ENCODE peak calls at places on chromosomes 1 and 21, in nine cellular contexts. One of them, this sample, is unnamed. For H3K27me3 and H3K4me1, the result is how much of the 10 kb centered on the place peaks cover.

GRCh38 chr1:155196103-155196892 is 11.4 kb downstream of the THBS3 start:
- DNase-seq in tibial artery: no peak
- DNase-seq in heart left ventricle: no peak
- DNase-seq in H1: peak
- DNase-seq in thoracic aorta: no peak
- DNase-seq in IMR-90: no peak
- DNase-seq in spleen: no peak
- DNase-seq in ovary: no peak
- DNase-seq in cardiac muscle cell: no peak
- DNase-seq in this sample: no peak

GRCh38 chr1:59730759-59731478 is 83.8 kb upstream of the HOOK1 start:
- DNase-seq in tibial artery: peak
- DNase-seq in spleen: no peak
- DNase-seq in ovary: peak
- DNase-seq in thoracic aorta: peak
- DNase-seq in IMR-90: peak
- DNase-seq in H1: no peak
- DNase-seq in heart left ventricle: peak
- DNase-seq in cardiac muscle cell: no peak
- DNase-seq in this sample: peak

GRCh38 chr1:205672929-205673328 is 7.4 kb downstream of the SLC45A3 start:
- DNase-seq in spleen: no peak
- DNase-seq in H1: no peak
- DNase-seq in IMR-90: no peak
- DNase-seq in tibial artery: no peak
- DNase-seq in heart left ventricle: no peak
- DNase-seq in ovary: no peak
- DNase-seq in thoracic aorta: no peak
- DNase-seq in cardiac muscle cell: no peak
- DNase-seq in this sample: no peak

GRCh38 chr21:45410865-45411809 is 6.2 kb downstream of the COL18A1 start:
- DNase-seq in tibial artery: peak
- DNase-seq in cardiac muscle cell: peak
- DNase-seq in IMR-90: no peak
- DNase-seq in spleen: peak
- DNase-seq in thoracic aorta: no peak
- DNase-seq in heart left ventricle: peak
- DNase-seq in ovary: peak
- DNase-seq in H1: no peak
- DNase-seq in this sample: no peak

GRCh38 chr1:8816831-8817412 is 518 bp downstream of the RERE start:
- DNase-seq in IMR-90: no peak
- DNase-seq in tibial artery: no peak
- DNase-seq in cardiac muscle cell: peak
- DNase-seq in thoracic aorta: no peak
- DNase-seq in spleen: peak
- DNase-seq in ovary: peak
- DNase-seq in H1: peak
- DNase-seq in heart left ventricle: peak
- DNase-seq in this sample: no peak

GRCh38 chr1:97489834-97490233 is 431.0 kb downstream of the DPYD start:
- DNase-seq in ovary: no peak
- DNase-seq in spleen: no peak
- DNase-seq in tibial artery: no peak
- DNase-seq in thoracic aorta: no peak
- DNase-seq in H1: no peak
- DNase-seq in heart left ventricle: no peak
- DNase-seq in cardiac muscle cell: no peak
- DNase-seq in IMR-90: peak
- DNase-seq in this sample: peak

GRCh38 chr1:110596312-110596711 is 9.8 kb downstream of the KCNA2 start:
- DNase-seq in H1: no peak
- DNase-seq in cardiac muscle cell: no peak
- DNase-seq in spleen: no peak
- DNase-seq in ovary: no peak
- DNase-seq in tibial artery: no peak
- DNase-seq in IMR-90: no peak
- DNase-seq in thoracic aorta: no peak
- DNase-seq in heart left ventricle: no peak
- DNase-seq in this sample: no peak

GRCh38 chr1:18941221-18942141 is 15.0 kb downstream of the IFFO2 start:
- DNase-seq in cardiac muscle cell: no peak
- DNase-seq in heart left ventricle: no peak
- DNase-seq in IMR-90: peak
- DNase-seq in spleen: peak
- DNase-seq in thoracic aorta: no peak
- DNase-seq in H1: no peak
- DNase-seq in ovary: no peak
- DNase-seq in tibial artery: no peak
- DNase-seq in this sample: peak

GRCh38 chr1:8905582-8906191 is 27.2 kb upstream of the ENO1 start:
- DNase-seq in ovary: no peak
- DNase-seq in cardiac muscle cell: no peak
- DNase-seq in H1: no peak
- DNase-seq in tibial artery: no peak
- DNase-seq in spleen: no peak
- DNase-seq in IMR-90: no peak
- DNase-seq in heart left ventricle: no peak
- DNase-seq in thoracic aorta: no peak
- DNase-seq in this sample: peak

GRCh38 chr1:94142022-94142421 is 21.1 kb upstream of the ABCA4 start:
- DNase-seq in H1: no peak
- DNase-seq in IMR-90: peak
- DNase-seq in spleen: no peak
- DNase-seq in thoracic aorta: no peak
- DNase-seq in cardiac muscle cell: no peak
- DNase-seq in tibial artery: no peak
- DNase-seq in ovary: no peak
- DNase-seq in heart left ventricle: no peak
- DNase-seq in this sample: peak

GRCh38 chr1:83053446-83053845 is 945.5 kb downstream of the TTLL7 start:
- DNase-seq in ovary: no peak
- DNase-seq in heart left ventricle: no peak
- DNase-seq in H1: no peak
- DNase-seq in IMR-90: no peak
- DNase-seq in cardiac muscle cell: no peak
- DNase-seq in thoracic aorta: no peak
- DNase-seq in tibial artery: no peak
- DNase-seq in spleen: no peak
- DNase-seq in this sample: no peak

GRCh38 chr1:31297273-31298247 is 728 bp downstream of the ZCCHC17 start:
- DNase-seq in IMR-90: peak
- DNase-seq in thoracic aorta: no peak
- DNase-seq in tibial artery: no peak
- DNase-seq in heart left ventricle: no peak
- DNase-seq in ovary: no peak
- DNase-seq in H1: no peak
- DNase-seq in spleen: no peak
- DNase-seq in cardiac muscle cell: peak
- DNase-seq in this sample: peak

GRCh38 chr1:79457825-79458224 is 451.3 kb upstream of the ADGRL4 start:
- DNase-seq in H1: no peak
- DNase-seq in ovary: no peak
- DNase-seq in thoracic aorta: no peak
- DNase-seq in cardiac muscle cell: no peak
- DNase-seq in heart left ventricle: no peak
- DNase-seq in IMR-90: no peak
- DNase-seq in spleen: no peak
- DNase-seq in tibial artery: no peak
- DNase-seq in this sample: no peak

GRCh38 chr1:185561629-185562028 is 172.6 kb upstream of the HMCN1 start:
- DNase-seq in cardiac muscle cell: no peak
- DNase-seq in spleen: no peak
- DNase-seq in H1: no peak
- DNase-seq in thoracic aorta: no peak
- DNase-seq in ovary: no peak
- DNase-seq in IMR-90: peak
- DNase-seq in tibial artery: no peak
- DNase-seq in heart left ventricle: no peak
- DNase-seq in this sample: peak

GRCh38 chr1:19484793-19485361 is 462 bp downstream of the CAPZB start:
- DNase-seq in ovary: no peak
- DNase-seq in cardiac muscle cell: peak
- DNase-seq in tibial artery: no peak
- DNase-seq in H1: peak
- DNase-seq in spleen: no peak
- DNase-seq in IMR-90: no peak
- DNase-seq in heart left ventricle: no peak
- DNase-seq in thoracic aorta: no peak
- DNase-seq in this sample: no peak

GRCh38 chr1:204996981-204997380 is 46.0 kb upstream of the CNTN2 start:
- DNase-seq in cardiac muscle cell: no peak
- DNase-seq in ovary: no peak
- DNase-seq in spleen: no peak
- DNase-seq in thoracic aorta: no peak
- DNase-seq in tibial artery: no peak
- DNase-seq in heart left ventricle: no peak
- DNase-seq in IMR-90: no peak
- DNase-seq in H1: no peak
- DNase-seq in this sample: no peak

GRCh38 chr1:245467804-245468203 is 313.0 kb downstream of the KIF26B start:
- DNase-seq in H1: no peak
- DNase-seq in IMR-90: no peak
- DNase-seq in spleen: no peak
- DNase-seq in thoracic aorta: no peak
- DNase-seq in cardiac muscle cell: no peak
- DNase-seq in heart left ventricle: no peak
- DNase-seq in tibial artery: no peak
- DNase-seq in ovary: no peak
- DNase-seq in this sample: no peak

DNA sequence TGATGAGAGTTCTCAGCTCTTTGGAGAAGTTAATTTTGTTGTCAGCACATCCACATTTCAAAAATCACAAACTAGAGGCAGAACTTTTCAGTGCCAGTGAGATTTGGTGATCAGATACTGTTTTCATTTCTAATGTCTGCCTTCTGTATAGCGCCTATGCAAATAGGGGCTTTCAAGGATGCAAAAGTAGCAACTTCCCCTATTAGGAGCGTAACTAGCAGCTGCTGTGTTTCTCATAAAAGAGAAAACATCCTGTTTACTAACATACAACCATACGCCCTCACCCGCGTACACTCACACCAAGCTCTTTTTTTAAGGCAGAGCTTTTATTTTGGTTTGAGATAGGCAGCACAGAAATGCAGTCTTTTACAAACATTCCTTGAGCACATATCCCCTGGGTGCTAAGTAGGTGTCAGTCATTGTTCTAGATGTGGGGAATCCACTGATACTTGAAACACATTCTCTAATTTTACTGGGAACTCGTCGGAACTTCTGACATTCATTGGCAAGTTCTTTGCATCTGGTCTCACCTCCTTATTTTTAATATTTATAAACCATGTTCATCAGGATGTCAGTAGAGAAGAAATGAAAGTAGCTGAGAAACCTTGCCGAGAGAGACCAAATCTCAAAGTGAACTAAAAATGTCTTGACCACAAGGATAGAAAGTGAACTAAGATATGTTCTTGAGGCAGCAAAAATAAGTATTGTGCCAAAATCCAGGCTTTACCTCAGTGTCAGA is 350.7 kb downstream of the ST6GALNAC3 start:
- DNase-seq in tibial artery: no peak
- DNase-seq in heart left ventricle: no peak
- DNase-seq in IMR-90: no peak
- DNase-seq in spleen: no peak
- DNase-seq in cardiac muscle cell: no peak
- DNase-seq in thoracic aorta: no peak
- DNase-seq in H1: no peak
- DNase-seq in ovary: no peak
- DNase-seq in this sample: no peak
- H3K27me3 ChIP-seq in tibial artery: under half
- H3K27me3 ChIP-seq in heart left ventricle: under half
- H3K27me3 ChIP-seq in IMR-90: under half
- H3K27me3 ChIP-seq in spleen: under half
- H3K27me3 ChIP-seq in cardiac muscle cell: under half
- H3K27me3 ChIP-seq in thoracic aorta: under half
- H3K27me3 ChIP-seq in H1: under half
- H3K27me3 ChIP-seq in ovary: under half
- H3K27me3 ChIP-seq in this sample: under half

GRCh38 chr1:24191860-24192259 is 4.8 kb upstream of the IFNLR1 start:
- DNase-seq in tibial artery: no peak
- DNase-seq in thoracic aorta: no peak
- DNase-seq in H1: no peak
- DNase-seq in spleen: no peak
- DNase-seq in IMR-90: peak
- DNase-seq in cardiac muscle cell: no peak
- DNase-seq in ovary: no peak
- DNase-seq in heart left ventricle: no peak
- DNase-seq in this sample: peak
- H3K4me1 ChIP-seq in tibial artery: under half
- H3K4me1 ChIP-seq in thoracic aorta: under half
- H3K4me1 ChIP-seq in H1: under half
- H3K4me1 ChIP-seq in spleen: under half
- H3K4me1 ChIP-seq in IMR-90: under half
- H3K4me1 ChIP-seq in cardiac muscle cell: under half
- H3K4me1 ChIP-seq in ovary: under half
- H3K4me1 ChIP-seq in heart left ventricle: under half
- H3K4me1 ChIP-seq in this sample: under half

DNA sequence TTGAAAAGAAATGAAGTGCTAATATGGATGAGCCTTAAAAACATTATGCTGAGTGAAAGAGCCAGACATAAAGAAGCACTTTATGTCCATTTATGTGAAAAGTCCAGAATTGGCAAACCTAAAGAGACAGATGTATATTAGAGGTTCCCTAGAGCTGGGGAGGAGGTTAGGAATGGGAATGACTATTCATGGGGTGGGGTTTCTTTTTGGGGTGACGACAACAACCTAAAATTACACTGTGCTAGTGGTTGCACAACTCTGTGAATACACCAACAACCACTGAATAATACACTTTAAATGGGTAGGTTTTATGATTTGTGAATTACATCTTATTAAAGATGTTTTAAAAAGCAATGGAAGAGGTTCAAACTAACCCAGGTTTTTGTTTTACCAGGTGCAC is 259.9 kb downstream of the RHOU start:
- DNase-seq in H1: no peak
- DNase-seq in spleen: no peak
- DNase-seq in tibial artery: no peak
- DNase-seq in cardiac muscle cell: no peak
- DNase-seq in thoracic aorta: no peak
- DNase-seq in IMR-90: no peak
- DNase-seq in ovary: no peak
- DNase-seq in heart left ventricle: no peak
- DNase-seq in this sample: peak
- H3K27me3 ChIP-seq in H1: under half
- H3K27me3 ChIP-seq in spleen: under half
- H3K27me3 ChIP-seq in tibial artery: under half
- H3K27me3 ChIP-seq in cardiac muscle cell: under half
- H3K27me3 ChIP-seq in thoracic aorta: under half
- H3K27me3 ChIP-seq in IMR-90: under half
- H3K27me3 ChIP-seq in ovary: under half
- H3K27me3 ChIP-seq in heart left ventricle: under half
- H3K27me3 ChIP-seq in this sample: under half

DNA sequence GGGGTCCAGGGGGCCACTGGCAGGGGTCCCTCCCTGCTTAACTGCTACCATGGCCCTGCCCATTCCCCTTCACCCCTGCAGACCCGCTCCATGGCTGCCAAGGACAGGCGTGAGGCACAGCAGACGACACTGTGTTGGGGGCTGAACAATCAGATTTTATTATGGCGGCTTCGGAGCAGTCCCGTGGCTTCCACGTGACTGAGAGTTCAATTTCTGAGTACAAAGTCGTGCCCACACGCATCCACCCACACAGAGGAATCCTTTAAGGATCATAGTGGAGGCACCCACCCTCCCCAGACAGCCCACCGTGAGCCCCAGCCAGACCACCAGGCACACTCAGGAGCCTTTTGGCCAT is 1.5 kb downstream of the HES5 start:
- DNase-seq in IMR-90: no peak
- DNase-seq in tibial artery: no peak
- DNase-seq in cardiac muscle cell: no peak
- DNase-seq in H1: no peak
- DNase-seq in ovary: no peak
- DNase-seq in spleen: no peak
- DNase-seq in heart left ventricle: no peak
- DNase-seq in thoracic aorta: no peak
- DNase-seq in this sample: no peak
- H3K4me1 ChIP-seq in IMR-90: under half
- H3K4me1 ChIP-seq in tibial artery: half or more
- H3K4me1 ChIP-seq in cardiac muscle cell: under half
- H3K4me1 ChIP-seq in H1: under half
- H3K4me1 ChIP-seq in ovary: under half
- H3K4me1 ChIP-seq in spleen: under half
- H3K4me1 ChIP-seq in heart left ventricle: half or more
- H3K4me1 ChIP-seq in thoracic aorta: half or more
- H3K4me1 ChIP-seq in this sample: under half